ENCODE peak calls at places on chromosomes 11 and 22, in seven cellular contexts. One of them, this sample, is unnamed.

GRCh38 chr11:133898031-133898769 is 52.9 kb upstream of the SPATA19 start:
- DNase-seq in H1: no peak
- DNase-seq in GM23338: peak; percentile 84
- DNase-seq in prostate gland: no peak
- DNase-seq in CD8-positive, alpha-beta memory T cell: no peak
- DNase-seq in CD8-positive, alpha-beta T cell: no peak
- DNase-seq in brain microvascular endothelial cell: no peak
- DNase-seq in this sample: no peak

GRCh38 chr11:43982421-43982820 is 40.0 kb downstream of the C11orf96 start:
- DNase-seq in CD8-positive, alpha-beta memory T cell: no peak
- DNase-seq in GM23338: no peak
- DNase-seq in brain microvascular endothelial cell: no peak
- DNase-seq in prostate gland: no peak
- DNase-seq in H1: no peak
- DNase-seq in CD8-positive, alpha-beta T cell: no peak
- DNase-seq in this sample: no peak

GRCh38 chr22:23812378-23812777 is 25.6 kb downstream of the SMARCB1 start:
- DNase-seq in GM23338: no peak
- DNase-seq in H1: no peak
- DNase-seq in prostate gland: no peak
- DNase-seq in CD8-positive, alpha-beta memory T cell: no peak
- DNase-seq in brain microvascular endothelial cell: no peak
- DNase-seq in CD8-positive, alpha-beta T cell: no peak
- DNase-seq in this sample: no peak

GRCh38 chr11:122167100-122167499 is 51.1 kb upstream of the BLID start:
- DNase-seq in prostate gland: no peak
- DNase-seq in GM23338: peak; percentile 12
- DNase-seq in brain microvascular endothelial cell: no peak
- DNase-seq in H1: no peak
- DNase-seq in CD8-positive, alpha-beta T cell: no peak
- DNase-seq in CD8-positive, alpha-beta memory T cell: no peak
- DNase-seq in this sample: no peak

GRCh38 chr22:23750374-23750743 is 553 bp downstream of the ZNF70 start:
- DNase-seq in CD8-positive, alpha-beta memory T cell: no peak
- DNase-seq in prostate gland: no peak
- DNase-seq in CD8-positive, alpha-beta T cell: no peak
- DNase-seq in brain microvascular endothelial cell: no peak
- DNase-seq in GM23338: no peak
- DNase-seq in H1: no peak
- DNase-seq in this sample: no peak

GRCh38 chr11:118338637-118339061 is 3.9 kb downstream of the CD3D start:
- DNase-seq in CD8-positive, alpha-beta memory T cell: peak; percentile 94
- DNase-seq in H1: no peak
- DNase-seq in brain microvascular endothelial cell: no peak
- DNase-seq in prostate gland: no peak
- DNase-seq in GM23338: peak; percentile 9
- DNase-seq in CD8-positive, alpha-beta T cell: peak; percentile 80
- DNase-seq in this sample: no peak

GRCh38 chr11:10514210-10514609 is 26.8 kb downstream of the RNF141 start:
- DNase-seq in prostate gland: no peak
- DNase-seq in CD8-positive, alpha-beta memory T cell: no peak
- DNase-seq in CD8-positive, alpha-beta T cell: no peak
- DNase-seq in GM23338: no peak
- DNase-seq in brain microvascular endothelial cell: no peak
- DNase-seq in H1: no peak
- DNase-seq in this sample: no peak

GRCh38 chr11:85822814-85823213 is 11.9 kb upstream of the SYTL2 start:
- DNase-seq in prostate gland: no peak
- DNase-seq in CD8-positive, alpha-beta memory T cell: no peak
- DNase-seq in H1: no peak
- DNase-seq in CD8-positive, alpha-beta T cell: no peak
- DNase-seq in brain microvascular endothelial cell: peak; percentile 49
- DNase-seq in GM23338: no peak
- DNase-seq in this sample: no peak

GRCh38 chr11:1852885-1853284 is at the start of gene LSP1:
- DNase-seq in GM23338: no peak
- DNase-seq in brain microvascular endothelial cell: no peak
- DNase-seq in prostate gland: no peak
- DNase-seq in CD8-positive, alpha-beta T cell: peak; percentile 71
- DNase-seq in CD8-positive, alpha-beta memory T cell: peak; percentile 87
- DNase-seq in H1: no peak
- DNase-seq in this sample: no peak

GRCh38 chr22:23072035-23072910 is 2.0 kb downstream of the GNAZ start:
- DNase-seq in CD8-positive, alpha-beta T cell: no peak
- DNase-seq in CD8-positive, alpha-beta memory T cell: no peak
- DNase-seq in H1: no peak
- DNase-seq in prostate gland: no peak
- DNase-seq in GM23338: no peak
- DNase-seq in brain microvascular endothelial cell: no peak
- DNase-seq in this sample: no peak

GRCh38 chr22:40498454-40499186 is 128.2 kb downstream of the SGSM3 start:
- DNase-seq in brain microvascular endothelial cell: peak; percentile 94
- DNase-seq in H1: peak; percentile 49
- DNase-seq in CD8-positive, alpha-beta T cell: no peak
- DNase-seq in GM23338: peak; percentile 36
- DNase-seq in CD8-positive, alpha-beta memory T cell: no peak
- DNase-seq in prostate gland: no peak
- DNase-seq in this sample: no peak

GRCh38 chr11:12071574-12071973 is 38.8 kb upstream of the MICAL2 start:
- DNase-seq in CD8-positive, alpha-beta T cell: no peak
- DNase-seq in GM23338: no peak
- DNase-seq in H1: no peak
- DNase-seq in brain microvascular endothelial cell: no peak
- DNase-seq in prostate gland: no peak
- DNase-seq in CD8-positive, alpha-beta memory T cell: no peak
- DNase-seq in this sample: no peak

GRCh38 chr11:926341-926916 is 759 bp downstream of the AP2A2 start:
- DNase-seq in CD8-positive, alpha-beta memory T cell: no peak
- DNase-seq in prostate gland: peak; percentile 33
- DNase-seq in brain microvascular endothelial cell: peak; percentile 37
- DNase-seq in CD8-positive, alpha-beta T cell: no peak
- DNase-seq in H1: no peak
- DNase-seq in GM23338: no peak
- DNase-seq in this sample: no peak

GRCh38 chr11:115199501-115199900 is 304.7 kb downstream of the CADM1 start:
- DNase-seq in H1: no peak
- DNase-seq in GM23338: no peak
- DNase-seq in CD8-positive, alpha-beta T cell: no peak
- DNase-seq in brain microvascular endothelial cell: no peak
- DNase-seq in prostate gland: no peak
- DNase-seq in CD8-positive, alpha-beta memory T cell: no peak
- DNase-seq in this sample: no peak

GRCh38 chr11:125128450-125128849 is 17.0 kb upstream of the TMEM218 start:
- DNase-seq in CD8-positive, alpha-beta T cell: no peak
- DNase-seq in GM23338: no peak
- DNase-seq in prostate gland: no peak
- DNase-seq in H1: no peak
- DNase-seq in CD8-positive, alpha-beta memory T cell: no peak
- DNase-seq in brain microvascular endothelial cell: peak; percentile 52
- DNase-seq in this sample: no peak

GRCh38 chr11:93903989-93904388 is 53.6 kb upstream of the VSTM5 start:
- DNase-seq in H1: no peak
- DNase-seq in brain microvascular endothelial cell: no peak
- DNase-seq in CD8-positive, alpha-beta memory T cell: no peak
- DNase-seq in prostate gland: no peak
- DNase-seq in CD8-positive, alpha-beta T cell: no peak
- DNase-seq in GM23338: peak; percentile 40
- DNase-seq in this sample: no peak

GRCh38 chr11:20873054-20873453 is 203.7 kb downstream of the NELL1 start:
- DNase-seq in CD8-positive, alpha-beta memory T cell: no peak
- DNase-seq in brain microvascular endothelial cell: no peak
- DNase-seq in H1: peak; percentile 41
- DNase-seq in GM23338: peak; percentile 93
- DNase-seq in CD8-positive, alpha-beta T cell: no peak
- DNase-seq in prostate gland: peak; percentile 24
- DNase-seq in this sample: no peak

GRCh38 chr11:41245184-41245583 is 214.3 kb downstream of the LRRC4C start:
- DNase-seq in CD8-positive, alpha-beta memory T cell: no peak
- DNase-seq in brain microvascular endothelial cell: no peak
- DNase-seq in prostate gland: no peak
- DNase-seq in H1: no peak
- DNase-seq in GM23338: no peak
- DNase-seq in CD8-positive, alpha-beta T cell: no peak
- DNase-seq in this sample: no peak

GRCh38 chr22:46006379-46007002 is 29.5 kb upstream of the WNT7B start:
- DNase-seq in CD8-positive, alpha-beta memory T cell: peak; percentile 80
- DNase-seq in prostate gland: peak; percentile 85
- DNase-seq in H1: peak; percentile 56
- DNase-seq in GM23338: peak; percentile 92
- DNase-seq in brain microvascular endothelial cell: peak; percentile 76
- DNase-seq in CD8-positive, alpha-beta T cell: peak; percentile 83
- DNase-seq in this sample: peak; percentile 74

GRCh38 chr22:46007003-46007847 is 30.3 kb upstream of the WNT7B start:
- DNase-seq in CD8-positive, alpha-beta T cell: no peak
- DNase-seq in CD8-positive, alpha-beta memory T cell: no peak
- DNase-seq in brain microvascular endothelial cell: peak; percentile 35
- DNase-seq in prostate gland: peak; percentile 70
- DNase-seq in H1: no peak
- DNase-seq in GM23338: no peak
- DNase-seq in this sample: no peak

GRCh38 chr22:46008291-46008690 is 31.3 kb upstream of the WNT7B start:
- DNase-seq in brain microvascular endothelial cell: no peak
- DNase-seq in H1: no peak
- DNase-seq in CD8-positive, alpha-beta T cell: no peak
- DNase-seq in GM23338: no peak
- DNase-seq in prostate gland: no peak
- DNase-seq in CD8-positive, alpha-beta memory T cell: no peak
- DNase-seq in this sample: no peak

GRCh38 chr22:46008836-46009596 is 32.1 kb upstream of the WNT7B start:
- DNase-seq in H1: no peak
- DNase-seq in CD8-positive, alpha-beta memory T cell: no peak
- DNase-seq in prostate gland: no peak
- DNase-seq in CD8-positive, alpha-beta T cell: no peak
- DNase-seq in brain microvascular endothelial cell: no peak
- DNase-seq in GM23338: no peak
- DNase-seq in this sample: no peak

GRCh38 chr22:46007848-46008261 is 30.9 kb upstream of the WNT7B start:
- DNase-seq in brain microvascular endothelial cell: peak; percentile 62
- DNase-seq in CD8-positive, alpha-beta T cell: no peak
- DNase-seq in prostate gland: peak; percentile 59
- DNase-seq in H1: no peak
- DNase-seq in GM23338: no peak
- DNase-seq in CD8-positive, alpha-beta memory T cell: no peak
- DNase-seq in this sample: no peak
- H3K27ac ChIP-seq in brain microvascular endothelial cell: peak overlapping the region; percentile 62
- H3K27ac ChIP-seq in CD8-positive, alpha-beta T cell: no peak overlapping the region
- H3K27ac ChIP-seq in prostate gland: peak overlapping the region; percentile 95
- H3K27ac ChIP-seq in H1: no peak overlapping the region
- H3K27ac ChIP-seq in GM23338: no peak overlapping the region
- H3K27ac ChIP-seq in CD8-positive, alpha-beta memory T cell: no peak overlapping the region
- H3K27ac ChIP-seq in this sample: peak overlapping the region; percentile 77

DNA sequence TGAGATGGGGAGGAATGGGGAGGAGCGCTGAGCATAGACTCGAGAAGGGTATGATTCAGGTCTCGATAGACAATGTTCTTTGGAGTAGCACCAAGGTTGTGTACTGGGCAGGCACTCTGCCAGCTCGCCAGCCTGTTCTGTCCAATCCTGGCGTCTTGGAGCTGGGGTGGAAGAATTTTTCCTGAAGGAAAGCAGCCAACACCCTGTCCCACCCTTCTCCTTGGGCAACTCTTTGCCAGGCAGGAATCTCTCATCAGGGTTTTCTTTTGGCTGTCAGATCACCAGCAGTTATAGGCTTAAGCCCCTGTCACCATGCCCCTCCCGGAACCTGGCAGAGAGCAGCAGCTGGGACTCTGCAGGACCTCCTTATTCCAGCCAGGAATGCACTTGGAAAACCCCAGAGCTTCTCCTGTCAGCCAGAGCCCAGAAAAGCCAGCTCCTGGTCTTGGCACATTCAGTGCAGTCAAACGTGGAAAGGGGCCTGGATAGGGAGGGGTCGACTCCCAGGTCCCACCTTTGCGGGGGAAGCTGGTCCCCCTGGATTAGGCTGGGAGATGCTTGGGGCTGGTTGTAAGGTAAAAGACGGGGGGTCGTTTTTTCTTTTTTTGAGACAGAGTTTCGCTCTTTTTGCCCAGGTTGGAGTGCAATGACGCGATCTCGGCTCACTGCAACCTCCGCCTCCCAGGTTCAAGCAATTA is 14.4 kb upstream of the SPTBN2 start:
- DNase-seq in CD8-positive, alpha-beta memory T cell: no peak
- DNase-seq in CD8-positive, alpha-beta T cell: no peak
- DNase-seq in prostate gland: peak; percentile 90
- DNase-seq in brain microvascular endothelial cell: no peak
- DNase-seq in H1: no peak
- DNase-seq in GM23338: peak; percentile 37
- DNase-seq in this sample: no peak
- H3K27ac ChIP-seq in CD8-positive, alpha-beta memory T cell: no peak overlapping the region
- H3K27ac ChIP-seq in CD8-positive, alpha-beta T cell: no peak overlapping the region
- H3K27ac ChIP-seq in prostate gland: peak overlapping the region; percentile 92
- H3K27ac ChIP-seq in brain microvascular endothelial cell: no peak overlapping the region
- H3K27ac ChIP-seq in H1: no peak overlapping the region
- H3K27ac ChIP-seq in GM23338: no peak overlapping the region
- H3K27ac ChIP-seq in this sample: no peak overlapping the region

GRCh38 chr11:78038697-78039313 is 15.7 kb upstream of the KCTD14 start:
- DNase-seq in brain microvascular endothelial cell: no peak
- DNase-seq in CD8-positive, alpha-beta memory T cell: no peak
- DNase-seq in CD8-positive, alpha-beta T cell: no peak
- DNase-seq in H1: no peak
- DNase-seq in prostate gland: no peak
- DNase-seq in GM23338: no peak
- DNase-seq in this sample: no peak
- H3K27ac ChIP-seq in brain microvascular endothelial cell: no peak overlapping the region
- H3K27ac ChIP-seq in CD8-positive, alpha-beta memory T cell: no peak overlapping the region
- H3K27ac ChIP-seq in CD8-positive, alpha-beta T cell: no peak overlapping the region
- H3K27ac ChIP-seq in H1: no peak overlapping the region
- H3K27ac ChIP-seq in prostate gland: no peak overlapping the region
- H3K27ac ChIP-seq in GM23338: no peak overlapping the region
- H3K27ac ChIP-seq in this sample: no peak overlapping the region

GRCh38 chr22:28983190-28983589 is 78.4 kb downstream of the C22orf31 start:
- DNase-seq in brain microvascular endothelial cell: no peak
- DNase-seq in CD8-positive, alpha-beta memory T cell: no peak
- DNase-seq in prostate gland: no peak
- DNase-seq in GM23338: no peak
- DNase-seq in H1: no peak
- DNase-seq in CD8-positive, alpha-beta T cell: no peak
- DNase-seq in this sample: no peak
- H3K27ac ChIP-seq in brain microvascular endothelial cell: no peak overlapping the region
- H3K27ac ChIP-seq in CD8-positive, alpha-beta memory T cell: no peak overlapping the region
- H3K27ac ChIP-seq in prostate gland: no peak overlapping the region
- H3K27ac ChIP-seq in GM23338: peak overlapping the region; percentile 46
- H3K27ac ChIP-seq in H1: peak overlapping the region; percentile 24
- H3K27ac ChIP-seq in CD8-positive, alpha-beta T cell: no peak overlapping the region
- H3K27ac ChIP-seq in this sample: peak overlapping the region; percentile 30

This sample was measured in caudate nucleus.